ENCODE peak calls at places on chromosomes 3 and 15, in five cellular contexts. X is left lung, T is IMR-90, G is left ventricle myocardium inferior, O is GM23338. U is an unnamed sample.
A peak's percentile ranks its signal among the peaks of the same experiment; 100 is the strongest.

GRCh38 chr3:195097331-195098255 is 173.4 kb downstream of the XXYLT1 start:
- DNase-seq in G (peak; percentile 24), O (no peak), T (peak; percentile 19), X (peak; percentile 17), U (no peak)

GRCh38 chr3:45832691-45833090 is 9.2 kb downstream of the LZTFL1 start:
- DNase-seq in T (peak; percentile 16), G (no peak), O (peak; percentile 45), X (no peak), U (no peak)

GRCh38 chr15:67750371-67750770 is 74.9 kb upstream of the SKOR1 start:
- DNase-seq in T (no peak), O (peak; percentile 56), X (no peak), G (no peak), U (no peak)

GRCh38 chr3:157363393-157363792 is 73.3 kb upstream of the PTX3 start:
- DNase-seq in G (no peak), T (no peak), X (no peak), O (no peak), U (no peak)

GRCh38 chr3:107841864-107842263 is 249.0 kb downstream of the CD47 start:
- DNase-seq in G (no peak), O (no peak), X (no peak), T (no peak), U (no peak)

GRCh38 chr15:76267077-76267476 is 44.2 kb downstream of the ETFA start:
- DNase-seq in G (no peak), T (no peak), O (no peak), X (no peak), U (no peak)

GRCh38 chr15:101637038-101637437 is 15.1 kb downstream of the TM2D3 start:
- DNase-seq in O (no peak), G (no peak), T (no peak), X (no peak), U (no peak)

GRCh38 chr3:74692-75243 is 121.8 kb upstream of the CHL1 start:
- DNase-seq in O (no peak), T (no peak), G (no peak), X (no peak), U (no peak)

GRCh38 chr3:134299185-134299887 is 48.7 kb upstream of the RYK start:
- DNase-seq in X (no peak), T (peak; percentile 53), G (no peak), O (peak; percentile 51), U (no peak)

GRCh38 chr3:8571256-8571655 is 69.6 kb downstream of the LMCD1 start:
- DNase-seq in T (no peak), O (no peak), G (no peak), X (no peak), U (no peak)

GRCh38 chr3:5001805-5002173 is 22.6 kb downstream of the BHLHE40 start:
- DNase-seq in O (no peak), G (no peak), X (no peak), T (no peak), U (no peak)

GRCh38 chr3:104437131-104437750 is 929.5 kb upstream of the ALCAM start:
- DNase-seq in X (no peak), O (peak; percentile 2), G (no peak), T (peak; percentile 53), U (no peak)

GRCh38 chr3:152556731-152557254 is 278.1 kb upstream of the P2RY1 start:
- DNase-seq in X (no peak), T (peak; percentile 36), G (peak; percentile 23), O (no peak), U (no peak)

GRCh38 chr3:69216981-69217380 is 94.6 kb upstream of the LMOD3 start:
- DNase-seq in X (no peak), T (no peak), O (no peak), G (no peak), U (no peak)

GRCh38 chr15:68612533-68612932 is 33.7 kb downstream of the CORO2B start:
- DNase-seq in X (no peak), T (no peak), G (no peak), O (no peak), U (no peak)

GRCh38 chr15:85667491-85668424 is 127.0 kb downstream of the KLHL25 start:
- DNase-seq in G (no peak), T (peak; percentile 99), X (no peak), O (no peak), U (peak; percentile 54)

GRCh38 chr3:100210777-100211145 is 50.0 kb upstream of the TBC1D23 start:
- DNase-seq in X (no peak), T (peak; percentile 95), O (peak; percentile 88), G (no peak), U (peak; percentile 0)

GRCh38 chr3:29282431-29283296 is 1.8 kb downstream of the RBMS3 start:
- DNase-seq in G (no peak), T (peak; percentile 64), O (no peak), X (no peak), U (no peak)
- H3K4me1 ChIP-seq in G (peaks cover 71% of the 10 kb centered on the region), T (peaks cover 9% of the 10 kb centered on the region), O (peaks cover 76% of the 10 kb centered on the region), X (no peaks in the 10 kb centered on the region), U (no peaks in the 10 kb centered on the region)

GRCh38 chr3:43287514-43287913 is 1.2 kb downstream of the SNRK start:
- DNase-seq in X (no peak), O (peak; percentile 14), G (no peak), T (peak; percentile 5), U (no peak)

GRCh38 chr3:43289401-43289800 is 3.1 kb downstream of the SNRK start:
- DNase-seq in G (no peak), T (no peak), X (no peak), O (no peak), U (no peak)

GRCh38 chr3:43288850-43289249 is 2.5 kb downstream of the SNRK start:
- DNase-seq in G (no peak), T (no peak), O (no peak), X (no peak), U (no peak)

GRCh38 chr3:43286886-43287301 is 554 bp downstream of the SNRK start:
- DNase-seq in T (no peak), G (no peak), X (no peak), O (peak; percentile 43), U (peak; percentile 18)

DNA sequence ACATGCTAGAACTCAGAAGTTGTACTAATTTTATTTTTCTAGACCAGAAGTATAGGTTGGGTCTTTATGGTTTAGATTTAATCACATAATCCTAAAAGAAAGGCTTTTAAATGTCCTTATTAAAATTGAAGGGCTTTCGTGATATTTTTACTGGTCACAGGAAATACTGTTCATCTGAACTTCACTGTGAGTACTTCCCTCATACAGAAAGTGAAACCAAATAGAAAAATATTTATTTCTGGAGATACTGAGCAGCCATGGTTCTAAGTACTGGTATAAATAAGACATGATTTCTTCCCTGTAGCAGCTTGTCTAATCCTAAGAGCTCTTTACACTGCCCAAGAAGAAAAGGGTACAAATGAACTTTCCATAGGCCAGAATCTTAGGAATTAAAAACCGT is 2.0 kb downstream of the SNRK start:
- DNase-seq in T (peak; percentile 59), X (no peak), O (no peak), G (no peak), U (no peak)
- H3K4me1 ChIP-seq in T (peaks cover 15% of the 10 kb centered on the region), X (peaks cover 73% of the 10 kb centered on the region), O (peaks cover 17% of the 10 kb centered on the region), G (peaks cover 82% of the 10 kb centered on the region), U (peaks cover 41% of the 10 kb centered on the region)

GRCh38 chr15:54840999-54841398 is 355.7 kb downstream of the RSL24D1 start:
- DNase-seq in T (no peak), O (peak; percentile 24), G (no peak), X (no peak), U (no peak)
- H3K4me1 ChIP-seq in T (no peaks in the 10 kb centered on the region), O (no peaks in the 10 kb centered on the region), G (no peaks in the 10 kb centered on the region), X (no peaks in the 10 kb centered on the region), U (no peaks in the 10 kb centered on the region)

GRCh38 chr15:90002428-90002844 is 1.3 kb downstream of the ZNF710 start:
- DNase-seq in X (peak; percentile 58), T (peak; percentile 46), G (peak; percentile 44), O (peak; percentile 60), U (no peak)
- H3K4me1 ChIP-seq in X (peaks cover 81% of the 10 kb centered on the region), T (peaks cover 30% of the 10 kb centered on the region), G (peaks cover 64% of the 10 kb centered on the region), O (peaks cover 49% of the 10 kb centered on the region), U (peaks cover 27% of the 10 kb centered on the region)

DNA sequence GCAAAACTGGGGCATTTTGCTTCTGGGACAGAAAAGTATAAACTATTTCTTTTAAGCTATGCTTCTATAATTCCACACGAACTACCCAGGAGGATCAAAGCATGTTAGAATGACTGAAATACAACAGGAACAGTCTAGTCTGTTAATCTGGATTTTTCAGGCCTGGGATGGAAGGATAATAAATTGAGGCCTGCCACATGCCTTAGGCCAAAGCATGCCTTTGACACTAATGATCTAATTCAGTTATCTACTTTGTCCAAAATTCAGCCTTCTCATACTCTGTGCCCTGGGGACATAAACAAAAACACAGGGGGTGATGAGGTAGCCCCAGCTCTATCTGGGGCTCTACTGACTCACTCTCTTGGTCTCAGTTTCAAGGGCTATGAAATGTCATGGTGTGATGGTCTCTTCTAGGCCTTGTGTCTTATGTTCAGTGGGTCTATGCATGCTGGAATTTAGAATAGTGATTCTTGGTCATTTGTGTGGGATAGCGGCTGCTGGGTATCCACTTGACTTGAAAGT is 32.5 kb downstream of the GAP43 start:
- DNase-seq in O (no peak), T (no peak), G (no peak), X (no peak), U (no peak)
- H3K4me1 ChIP-seq in O (peaks cover 26% of the 10 kb centered on the region), T (peaks cover 9% of the 10 kb centered on the region), G (peaks cover 31% of the 10 kb centered on the region), X (peaks cover 16% of the 10 kb centered on the region), U (peaks cover 6% of the 10 kb centered on the region)

DNA sequence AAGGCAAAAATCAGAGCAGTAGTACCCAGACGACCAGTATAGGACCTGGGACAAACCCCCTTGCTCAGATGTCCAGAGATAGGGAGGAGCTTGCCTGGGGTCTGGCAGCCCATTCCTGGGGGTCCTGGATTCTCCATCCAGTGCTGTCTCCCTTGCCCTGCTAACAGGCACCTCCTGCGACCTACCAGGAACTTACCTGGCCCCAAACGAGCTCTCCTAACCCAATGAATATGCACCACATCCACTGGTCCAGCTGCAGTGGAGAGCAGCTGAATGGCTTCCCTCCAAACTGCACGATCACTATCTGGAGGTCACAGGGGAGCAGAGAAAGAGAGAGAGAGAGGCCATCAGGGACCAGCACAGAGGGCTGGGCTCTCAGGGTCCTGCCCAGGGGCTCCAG is 19.1 kb upstream of the SEC13 start:
- DNase-seq in X (no peak), O (no peak), T (no peak), G (no peak), U (no peak)
- H3K4me1 ChIP-seq in X (no peaks in the 10 kb centered on the region), O (no peaks in the 10 kb centered on the region), T (no peaks in the 10 kb centered on the region), G (no peaks in the 10 kb centered on the region), U (no peaks in the 10 kb centered on the region)

GRCh38 chr3:36631549-36631948 is 132.8 kb downstream of the DCLK3 start:
- DNase-seq in O (peak; percentile 16), T (no peak), X (no peak), G (no peak), U (no peak)

GRCh38 chr3:36633060-36633459 is 131.3 kb downstream of the DCLK3 start:
- DNase-seq in T (no peak), G (no peak), X (no peak), O (no peak), U (no peak)

DNA sequence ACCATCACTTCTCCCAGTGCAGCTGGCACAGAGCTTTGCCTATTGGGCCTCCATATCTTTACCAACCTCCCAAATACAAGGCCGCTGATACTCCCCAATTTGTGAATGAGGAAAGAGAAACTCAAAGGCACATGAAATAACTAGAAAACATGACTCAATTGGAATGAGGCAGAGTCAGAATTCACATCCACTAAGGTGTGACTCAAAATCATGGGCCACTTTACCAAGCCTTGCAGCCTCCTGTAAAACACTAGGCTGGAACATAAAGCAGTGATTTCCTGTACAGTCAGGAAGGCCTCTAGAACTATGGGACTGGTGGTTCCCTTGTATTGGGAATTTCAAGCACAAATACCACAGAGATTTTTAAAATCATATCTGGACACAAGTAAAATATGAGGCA is 128.6 kb downstream of the DCLK3 start:
- DNase-seq in O (no peak), T (peak; percentile 26), G (no peak), X (no peak), U (no peak)
- H3K4me1 ChIP-seq in O (peaks cover 8% of the 10 kb centered on the region), T (no peaks in the 10 kb centered on the region), G (no peaks in the 10 kb centered on the region), X (no peaks in the 10 kb centered on the region), U (no peaks in the 10 kb centered on the region)